ENCODE peak calls at places on chromosomes 13 and 19, in four cellular contexts. J is Karpas-422, B is Ammon's horn, Q is amygdala. O is an unnamed sample.

GRCh38 chr13:71602327-71602726 is 264.7 kb downstream of the DACH1 start:
- DNase-seq in Q (no peak), B (no peak), J (no peak), O (no peak)

GRCh38 chr13:40653558-40654318 is 12.7 kb downstream of the FOXO1 start:
- DNase-seq in Q (no peak), B (no peak), J (peak; percentile 59), O (no peak)

GRCh38 chr13:30971575-30971974 is 39.1 kb downstream of the TEX26 start:
- DNase-seq in J (no peak), B (no peak), Q (no peak), O (no peak)

GRCh38 chr13:29454931-29455481 is 140.5 kb downstream of the SLC7A1 start:
- DNase-seq in J (peak; percentile 68), Q (no peak), B (no peak), O (no peak)

GRCh38 chr19:4473708-4474503 is 1.8 kb downstream of the HDGFL2 start:
- DNase-seq in Q (no peak), B (no peak), J (peak; percentile 46), O (no peak)

GRCh38 chr19:40640744-40641143 is 39.6 kb downstream of the LTBP4 start:
- DNase-seq in Q (no peak), B (no peak), J (peak; percentile 54), O (peak; percentile 58)

GRCh38 chr13:31629085-31629785 is 110.1 kb upstream of the RXFP2 start:
- DNase-seq in B (no peak), J (no peak), Q (no peak), O (no peak)

GRCh38 chr13:99087954-99088491 is 110.2 kb upstream of the DOCK9 start:
- DNase-seq in B (peak; percentile 33), J (no peak), Q (peak; percentile 42), O (no peak)

GRCh38 chr19:35730326-35730725 is 11.9 kb downstream of the IGFLR1 start:
- DNase-seq in B (no peak), Q (no peak), J (no peak), O (no peak)

O was measured in putamen.